ENCODE peak calls at places on chromosome 7, in eight cellular contexts. Z, E, L, R, K, O, X and C are unnamed samples.

GRCh38 chr7:94277236-94277635 is 117.5 kb upstream of the COL1A2 start:
- DNase-seq in Z (no peak), X (no peak), R (no peak), E (peak), O (peak), K (no peak), L (no peak), C (no peak)

GRCh38 chr7:51142741-51143390 is 173.7 kb downstream of the COBL start:
- DNase-seq in R (no peak), E (no peak), Z (no peak), X (no peak), L (no peak), O (no peak), K (no peak), C (no peak)

GRCh38 chr7:134533288-134533771 is 6.0 kb downstream of the AKR1B10 start:
- DNase-seq in Z (no peak), L (peak), X (no peak), R (no peak), E (no peak), K (peak), O (no peak), C (peak)

GRCh38 chr7:1647961-1648631 is 22.0 kb upstream of the ELFN1 start:
- DNase-seq in L (peak), O (no peak), R (peak), E (no peak), K (no peak), X (peak), Z (no peak), C (no peak)

GRCh38 chr7:44608916-44609648 is 2.7 kb downstream of the OGDH start:
- DNase-seq in O (peak), L (no peak), Z (peak), E (no peak), X (no peak), K (peak), R (no peak), C (peak)

GRCh38 chr7:13067036-13067435 is 379.6 kb downstream of the ARL4A start:
- DNase-seq in L (no peak), Z (no peak), O (no peak), R (no peak), K (no peak), X (no peak), E (no peak), C (no peak)

GRCh38 chr7:78510580-78511188 is 712.1 kb downstream of the PHTF2 start:
- DNase-seq in R (peak), O (peak), L (no peak), K (no peak), X (peak), E (peak), Z (peak), C (peak)

GRCh38 chr7:30028749-30029635 is 780 bp downstream of the PLEKHA8 start:
- DNase-seq in E (peak), Z (no peak), X (peak), R (no peak), L (peak), O (peak), K (peak), C (peak)

GRCh38 chr7:50564630-50565558 is at the start of gene DDC:
- DNase-seq in R (peak), L (no peak), E (no peak), K (no peak), X (no peak), O (no peak), Z (no peak), C (no peak)

GRCh38 chr7:104940023-104940710 is 73.8 kb upstream of the KMT2E start:
- DNase-seq in O (no peak), L (no peak), Z (no peak), K (no peak), X (no peak), E (no peak), R (no peak), C (no peak)

GRCh38 chr7:41592226-41592625 is 110.7 kb downstream of the INHBA start:
- DNase-seq in L (no peak), X (no peak), O (no peak), R (no peak), K (no peak), Z (no peak), E (no peak), C (no peak)

GRCh38 chr7:13860734-13861133 is 128.7 kb downstream of the ETV1 start:
- DNase-seq in O (no peak), X (no peak), L (no peak), K (no peak), E (no peak), Z (no peak), R (no peak), C (peak)

GRCh38 chr7:95684037-95684436 is 87.7 kb upstream of the PDK4 start:
- DNase-seq in R (no peak), E (peak), O (peak), Z (no peak), X (no peak), L (no peak), K (no peak), C (peak)

GRCh38 chr7:140225562-140226249 is 48.9 kb upstream of the KDM7A start:
- DNase-seq in O (no peak), R (no peak), K (no peak), Z (no peak), L (no peak), E (peak), X (no peak), C (no peak)

GRCh38 chr7:11831383-11831726 is 643 bp downstream of the THSD7A start:
- DNase-seq in X (no peak), L (no peak), Z (no peak), E (peak), O (peak), K (no peak), R (no peak), C (no peak)
- H3K4me3 ChIP-seq in X (peak), L (peak), Z (peak), E (peak), O (peak), K (peak), R (no peak), C (peak)

GRCh38 chr7:20647908-20648776 is 32.7 kb downstream of the ABCB5 start:
- DNase-seq in K (no peak), O (peak), E (peak), R (peak), L (no peak), Z (no peak), X (no peak), C (peak)
- TF ChIP-seq CTCF in K (no peak), O (peak), E (peak), R (no peak), L (no peak), Z (peak), X (no peak), C (peak)

GRCh38 chr7:73668103-73668937 is 689 bp downstream of the VPS37D start:
- DNase-seq in R (peak), E (peak), Z (no peak), K (no peak), L (no peak), X (no peak), O (peak), C (no peak)

GRCh38 chr7:73669858-73670385 is 2.3 kb downstream of the VPS37D start:
- DNase-seq in X (no peak), R (no peak), E (no peak), L (no peak), O (no peak), Z (no peak), K (no peak), C (no peak)

GRCh38 chr7:73667344-73668102 is at the start of gene VPS37D:
- DNase-seq in E (peak), O (peak), Z (peak), K (peak), L (peak), X (peak), R (peak), C (peak)

GRCh38 chr7:73671317-73671651 is 3.7 kb downstream of the VPS37D start:
- DNase-seq in L (no peak), X (no peak), Z (no peak), E (no peak), R (no peak), K (no peak), O (no peak), C (no peak)

DNA sequence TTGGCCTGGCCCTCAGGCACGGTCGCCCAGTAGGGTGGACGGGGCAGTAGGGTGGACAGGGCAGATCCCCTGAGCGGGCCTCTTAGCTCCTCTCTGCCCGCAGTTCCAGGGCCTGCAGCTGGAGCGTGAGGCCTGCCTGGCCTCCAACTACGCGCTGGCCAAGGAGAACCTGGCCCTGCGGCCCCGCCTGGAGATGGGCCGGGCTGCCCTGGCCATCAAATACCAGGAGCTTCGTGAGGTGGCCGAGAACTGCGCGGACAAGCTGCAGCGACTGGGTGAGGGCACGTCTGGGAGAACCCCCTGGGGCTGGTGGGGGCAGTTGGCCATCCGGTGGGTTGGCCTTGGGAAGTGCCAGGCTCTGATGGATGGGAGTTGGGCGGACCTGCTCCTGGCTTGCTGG is 1.7 kb downstream of the VPS37D start:
- DNase-seq in X (no peak), E (no peak), Z (no peak), O (no peak), K (no peak), L (no peak), R (peak), C (no peak)
- H3K4me3 ChIP-seq in X (no peak), E (no peak), Z (no peak), O (no peak), K (no peak), L (no peak), R (no peak), C (no peak)

DNA sequence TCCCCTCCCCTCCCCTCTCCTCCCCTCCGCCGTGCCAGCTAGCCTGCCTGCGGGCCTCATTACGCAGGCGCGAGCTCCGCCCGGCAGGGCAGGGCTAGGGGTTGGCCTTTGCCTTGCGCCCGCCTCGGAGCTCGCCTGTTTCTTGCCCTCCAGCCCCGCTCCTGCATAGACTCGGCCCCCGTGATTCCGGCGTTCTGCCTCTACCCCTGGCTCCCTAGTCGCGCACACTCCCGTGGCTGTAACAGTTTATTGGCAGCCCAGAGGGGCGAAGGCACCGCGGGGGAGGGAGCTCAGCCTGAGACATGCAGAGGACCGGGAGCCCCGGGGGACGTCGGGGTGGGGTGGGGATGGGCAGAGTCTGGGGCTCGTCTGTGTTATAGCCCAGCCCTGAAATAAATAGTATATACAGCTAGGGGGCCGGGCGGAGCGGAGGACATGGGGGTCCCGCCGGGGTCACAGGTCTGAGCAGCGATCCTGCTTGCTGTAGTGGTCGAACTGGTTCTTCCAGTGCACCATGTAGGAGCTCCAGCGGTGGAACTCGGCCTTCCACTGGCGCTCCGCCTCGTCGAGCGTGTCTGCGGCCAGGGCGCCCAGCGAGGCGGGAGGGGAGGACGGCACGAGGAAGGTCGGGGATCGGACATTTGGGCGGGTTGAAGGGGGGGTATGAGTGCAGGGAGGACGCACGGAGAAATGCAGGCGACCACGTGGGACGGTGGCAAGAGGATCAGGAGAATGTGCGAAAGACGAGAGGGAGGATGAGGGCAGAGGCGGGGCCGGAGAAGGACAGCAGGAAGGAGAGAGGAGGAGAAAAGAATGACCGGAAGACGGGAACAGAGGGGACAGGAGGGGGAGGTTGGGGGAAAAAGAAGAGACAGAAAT is 485 bp upstream of the UFSP1 start:
- DNase-seq in K (peak), Z (no peak), O (peak), E (peak), L (peak), R (peak), X (peak), C (peak)
- TF ChIP-seq CTCF in K (no peak), Z (no peak), O (no peak), E (peak), L (peak), R (no peak), X (no peak), C (no peak)

GRCh38 chr7:128550920-128551319 is 74.4 kb downstream of the METTL2B start:
- DNase-seq in K (no peak), Z (no peak), O (no peak), R (no peak), X (no peak), L (no peak), E (no peak), C (no peak)
- H3K4me3 ChIP-seq in K (no peak), Z (no peak), O (no peak), R (no peak), X (no peak), L (no peak), E (no peak), C (no peak)

GRCh38 chr7:152883858-152884257 is 124.3 kb downstream of the ACTR3B start:
- DNase-seq in Z (no peak), L (no peak), R (no peak), K (no peak), E (no peak), X (no peak), O (no peak), C (no peak)

GRCh38 chr7:152887779-152888178 is 128.2 kb downstream of the ACTR3B start:
- DNase-seq in X (no peak), E (no peak), Z (no peak), K (no peak), O (no peak), L (no peak), R (no peak), C (no peak)

GRCh38 chr7:152887191-152887590 is 127.6 kb downstream of the ACTR3B start:
- DNase-seq in E (no peak), L (no peak), O (no peak), R (no peak), Z (no peak), X (no peak), K (no peak), C (no peak)

GRCh38 chr7:152884321-152884720 is 124.8 kb downstream of the ACTR3B start:
- DNase-seq in E (no peak), O (no peak), X (no peak), L (no peak), R (no peak), K (no peak), Z (no peak), C (no peak)

DNA sequence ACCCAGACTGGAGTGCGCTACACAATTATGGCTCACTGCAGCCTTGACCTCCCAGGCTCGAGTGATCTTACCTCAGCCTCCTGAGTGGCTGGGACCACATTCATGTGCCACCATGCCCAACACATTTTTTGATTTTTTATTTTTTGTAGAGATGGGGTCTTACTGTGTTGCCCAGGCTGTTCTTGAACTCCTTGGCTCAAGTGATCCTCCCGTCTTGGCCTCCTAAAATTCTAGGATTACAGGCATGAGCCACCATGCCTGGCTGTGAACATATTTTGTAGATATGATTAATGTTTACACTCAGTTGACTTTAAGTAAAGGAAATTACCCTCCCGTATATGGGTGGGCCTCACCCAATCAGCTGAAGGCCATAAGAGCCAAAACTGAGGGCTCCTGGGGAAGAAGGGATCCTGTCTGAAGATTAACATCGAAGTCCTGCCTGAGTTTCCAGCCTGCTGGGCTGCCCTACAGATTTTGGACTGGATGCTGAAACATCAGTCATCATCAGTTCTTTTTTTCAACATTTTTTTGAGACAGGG is 127.1 kb downstream of the ACTR3B start:
- DNase-seq in K (no peak), O (no peak), L (no peak), Z (no peak), E (no peak), X (no peak), R (no peak), C (no peak)
- TF ChIP-seq CTCF in K (no peak), O (no peak), L (no peak), Z (no peak), E (no peak), X (no peak), R (no peak), C (no peak)

GRCh38 chr7:156998988-156999610 is 11.4 kb downstream of the MNX1 start:
- DNase-seq in K (peak), R (peak), L (no peak), Z (no peak), X (no peak), E (no peak), O (no peak), C (no peak)
- H3K4me3 ChIP-seq in K (peak), R (peak), L (peak), Z (no peak), X (no peak), E (peak), O (peak), C (no peak)

DNA sequence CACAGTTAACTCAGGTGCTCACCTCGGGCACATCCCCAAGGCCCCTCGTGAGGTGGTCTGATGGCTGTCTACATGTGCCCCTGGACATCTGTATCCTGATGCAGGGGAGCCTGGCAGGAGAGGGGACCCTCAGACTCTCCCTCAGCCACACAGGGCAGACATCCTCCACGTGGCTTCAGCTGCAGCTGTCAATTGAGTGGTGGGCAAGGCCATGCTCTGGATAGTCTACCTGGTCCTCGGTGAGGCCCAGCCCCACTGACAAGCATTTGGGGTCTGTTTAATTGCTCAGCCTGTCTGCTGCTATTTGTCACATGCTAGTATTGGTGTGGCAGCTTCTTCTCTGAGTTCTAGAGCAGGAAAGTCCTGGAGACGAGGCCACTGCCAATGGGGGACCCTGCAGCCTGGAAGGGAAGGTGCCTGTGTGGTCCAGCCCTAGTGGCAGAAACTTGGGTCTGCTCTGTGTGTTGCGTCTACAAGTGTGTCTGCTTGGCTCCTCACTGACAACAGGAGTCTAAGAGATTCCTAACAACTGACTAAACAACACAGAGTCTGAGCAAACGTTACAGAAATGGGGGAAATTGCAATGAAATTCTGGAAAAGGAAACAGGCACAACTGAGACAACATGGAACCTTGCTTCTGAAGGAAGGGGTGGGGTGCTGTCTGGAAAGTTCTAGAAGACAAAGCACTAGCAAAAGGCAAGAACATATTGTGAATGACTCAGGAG is 59.3 kb upstream of the IGFBP3 start:
- DNase-seq in K (peak), Z (no peak), R (no peak), X (no peak), O (peak), E (peak), L (no peak), C (peak)
- TF ChIP-seq CTCF in K (no peak), Z (peak), R (no peak), X (no peak), O (no peak), E (peak), L (no peak), C (no peak)